ENCODE peak calls at places on chromosomes 4 and X, in four cellular contexts. E is lower lobe of right lung, K is esophagus muscularis mucosa, D is neuronal stem cell. B is an unnamed sample. For H3K4me1, the result is how much of the 10 kb centered on the place peaks cover.

GRCh38 chr4:10694151-10694825 is 9.7 kb upstream of the CLNK start:
- DNase-seq in E (no peak), K (no peak), D (no peak), B (no peak)

GRCh38 chrX:20252392-20253231 is 14.1 kb downstream of the RPS6KA3 start:
- DNase-seq in E (peak), K (no peak), D (no peak), B (peak)

GRCh38 chr4:85500110-85500867 is 25.3 kb downstream of the ARHGAP24 start:
- DNase-seq in E (no peak), K (no peak), D (no peak), B (no peak)

GRCh38 chr4:55071951-55072350 is 53.4 kb downstream of the KDR start:
- DNase-seq in E (no peak), K (no peak), D (no peak), B (no peak)

GRCh38 chr4:176778491-176778890 is 14.2 kb downstream of the VEGFC start:
- DNase-seq in E (no peak), K (no peak), D (no peak), B (no peak)

GRCh38 chrX:5957506-5957905 is 271.2 kb downstream of the NLGN4X start:
- DNase-seq in E (no peak), K (no peak), D (no peak), B (no peak)

GRCh38 chr4:177499537-177499936 is 57.3 kb upstream of the AGA start:
- DNase-seq in E (no peak), K (no peak), D (no peak), B (no peak)

GRCh38 chrX:66915893-66916292 is 277.0 kb upstream of the EDA2R start:
- DNase-seq in E (no peak), K (no peak), D (no peak), B (no peak)

GRCh38 chrX:31058284-31058683 is 13.6 kb downstream of the FTHL17 start:
- DNase-seq in E (no peak), K (no peak), D (no peak), B (no peak)

GRCh38 chr4:186760576-186760975 is 36.9 kb upstream of the FAT1 start:
- DNase-seq in E (no peak), K (no peak), D (no peak), B (no peak)

GRCh38 chrX:29478336-29479069 is 736.9 kb upstream of the MAGEB2 start:
- DNase-seq in E (no peak), K (no peak), D (peak), B (no peak)

GRCh38 chr4:152784490-152785195 is 4.9 kb downstream of the ARFIP1 start:
- DNase-seq in E (no peak), K (no peak), D (no peak), B (no peak)

GRCh38 chr4:32847466-32847865 is 2127.3 kb downstream of the PCDH7 start:
- DNase-seq in E (no peak), K (no peak), D (peak), B (no peak)

GRCh38 chrX:40411350-40412111 is 169.2 kb upstream of the ATP6AP2 start:
- DNase-seq in E (no peak), K (no peak), D (no peak), B (no peak)

GRCh38 chr4:113474017-113474416 is 287.5 kb downstream of the CAMK2D start:
- DNase-seq in E (no peak), K (no peak), D (no peak), B (no peak)

GRCh38 chr4:1730532-1731135 is 9.3 kb downstream of the TACC3 start:
- DNase-seq in E (no peak), K (no peak), D (no peak), B (no peak)

GRCh38 chr4:7803992-7804758 is 135.5 kb downstream of the AFAP1 start:
- DNase-seq in E (peak), K (no peak), D (peak), B (peak)
- H3K4me1 ChIP-seq in E (half or more), K (under half), D (under half), B (under half)

DNA sequence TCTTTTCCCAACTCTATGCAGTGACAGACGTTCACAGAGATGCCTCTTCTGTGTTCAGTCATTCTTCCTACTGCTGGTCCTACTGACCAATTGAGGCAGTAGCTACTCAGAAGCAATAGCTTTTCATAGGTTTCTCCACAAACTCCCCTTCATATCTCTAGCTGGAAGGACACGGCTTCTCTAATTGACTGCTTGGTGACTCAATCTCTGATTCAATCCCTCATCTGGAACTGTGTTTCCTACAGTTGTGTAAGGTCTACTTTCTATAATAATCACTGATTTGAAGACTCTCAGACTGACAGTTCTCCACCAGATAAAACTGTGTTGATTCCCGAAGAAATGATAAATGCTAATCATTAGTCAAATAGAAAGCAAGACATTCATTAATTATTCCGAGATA is 111.5 kb downstream of the DTHD1 start:
- DNase-seq in E (no peak), K (no peak), D (no peak), B (no peak)
- H3K27ac ChIP-seq in E (no peak), K (no peak), D (no peak), B (no peak)

DNA sequence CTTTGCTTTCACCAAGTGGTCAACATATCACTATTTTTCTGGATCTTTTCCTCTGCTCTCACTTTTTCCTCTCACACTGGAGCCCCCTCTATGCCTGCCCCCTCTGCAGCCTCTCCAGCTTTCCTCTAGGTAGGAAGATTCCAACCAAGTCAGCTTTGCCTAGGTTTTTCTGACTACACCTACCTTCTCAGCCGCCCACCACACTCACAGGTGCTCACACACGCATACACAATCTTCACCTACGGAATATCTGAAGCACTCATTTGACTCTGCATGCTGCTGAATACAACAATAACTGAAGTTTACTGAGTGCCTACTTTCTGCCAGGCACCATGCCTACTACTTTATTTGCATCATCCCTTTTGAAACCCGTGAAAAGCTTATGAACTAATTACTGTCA is 328.0 kb downstream of the PPP3CA start:
- DNase-seq in E (no peak), K (no peak), D (no peak), B (no peak)
- H3K4me1 ChIP-seq in E (under half), K (under half), D (under half), B (under half)

GRCh38 chrX:10098235-10098819 is 58.4 kb upstream of the CLCN4 start:
- DNase-seq in E (no peak), K (no peak), D (no peak), B (no peak)

GRCh38 chrX:10101269-10101668 is 55.5 kb upstream of the CLCN4 start:
- DNase-seq in E (no peak), K (no peak), D (no peak), B (no peak)

GRCh38 chrX:10095698-10096432 is 60.9 kb upstream of the CLCN4 start:
- DNase-seq in E (no peak), K (no peak), D (no peak), B (no peak)

GRCh38 chrX:10102046-10102704 is 54.6 kb upstream of the CLCN4 start:
- DNase-seq in E (no peak), K (no peak), D (no peak), B (no peak)

GRCh38 chrX:10099411-10099810 is 57.4 kb upstream of the CLCN4 start:
- DNase-seq in E (no peak), K (no peak), D (no peak), B (no peak)
- H3K27ac ChIP-seq in E (peak), K (peak), D (no peak), B (no peak)

GRCh38 chr4:7971159-7971631 is 31.5 kb upstream of the AFAP1 start:
- DNase-seq in E (no peak), K (no peak), D (no peak), B (no peak)

GRCh38 chr4:7973545-7973981 is 33.9 kb upstream of the AFAP1 start:
- DNase-seq in E (no peak), K (no peak), D (no peak), B (no peak)

GRCh38 chr4:7970031-7970946 is 30.6 kb upstream of the AFAP1 start:
- DNase-seq in E (no peak), K (no peak), D (no peak), B (peak)

GRCh38 chr4:7974425-7974824 is 34.8 kb upstream of the AFAP1 start:
- DNase-seq in E (no peak), K (no peak), D (no peak), B (no peak)

DNA sequence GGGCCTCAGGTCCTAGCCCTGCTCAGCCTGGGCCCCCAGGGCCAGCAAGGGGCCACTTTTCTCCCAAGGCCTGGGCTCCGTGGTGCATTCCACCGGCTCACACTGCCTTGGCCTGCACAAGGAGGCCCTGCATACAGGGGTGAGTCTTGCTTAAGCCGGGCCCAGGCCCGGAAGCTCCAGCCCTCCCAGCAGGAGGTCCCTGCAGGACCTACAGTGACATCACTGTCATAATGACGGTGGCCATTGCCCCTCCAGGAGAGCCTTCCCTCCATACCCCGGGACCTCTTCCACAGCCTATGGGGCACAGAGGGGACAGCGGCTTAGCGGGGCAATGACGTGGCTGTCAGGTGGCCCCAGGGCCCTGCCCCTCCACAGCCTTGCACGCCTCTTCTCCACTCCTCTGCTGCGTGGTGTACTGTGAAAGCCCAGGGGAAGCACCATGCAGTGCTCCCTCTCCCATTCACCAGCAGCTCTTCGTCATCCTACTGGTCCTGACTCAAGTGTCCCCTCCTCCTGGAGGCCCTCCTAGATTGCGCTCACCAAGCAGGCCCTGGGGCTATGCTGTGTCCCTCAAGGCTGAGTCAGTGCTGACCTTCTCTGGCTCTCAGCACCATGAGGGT is 32.3 kb upstream of the AFAP1 start:
- DNase-seq in E (no peak), K (no peak), D (no peak), B (no peak)
- H3K4me1 ChIP-seq in E (under half), K (under half), D (under half), B (under half)

GRCh38 chrX:48688531-48689142 is 5.0 kb downstream of the WAS start:
- DNase-seq in E (no peak), K (no peak), D (no peak), B (no peak)
- H3K27ac ChIP-seq in E (no peak), K (no peak), D (no peak), B (no peak)